ENCODE peak calls at places on chromosome 19, in five cellular contexts. U is fibroblast of pulmonary artery, J is astrocyte, P is fibroblast of mammary gland, S is GM23338. W is an unnamed sample.

GRCh38 chr19:7386769-7387168 is 38.0 kb downstream of the ARHGEF18 start:
- DNase-seq in P (no peak), J (no peak), U (no peak), S (no peak), W (no peak)

GRCh38 chr19:13799669-13800068 is 4.4 kb downstream of the ZSWIM4 start:
- DNase-seq in J (no peak), P (no peak), S (no peak), U (no peak), W (no peak)

GRCh38 chr19:24000656-24001055 is 86.0 kb downstream of the ZNF726 start:
- DNase-seq in S (no peak), J (no peak), P (no peak), U (no peak), W (no peak)

GRCh38 chr19:33468361-33469170 is 53.0 kb downstream of the PEPD start:
- DNase-seq in J (peak), P (no peak), U (no peak), S (no peak), W (no peak)

GRCh38 chr19:38143847-38144246 is 80.2 kb downstream of the DPF1 start:
- DNase-seq in J (no peak), U (no peak), P (no peak), S (no peak), W (no peak)

GRCh38 chr19:43439183-43440063 is 24.7 kb downstream of the TEX101 start:
- DNase-seq in J (peak), P (peak), S (no peak), U (peak), W (no peak)

GRCh38 chr19:45123440-45123850 is 30.5 kb downstream of the PPP1R37 start:
- DNase-seq in U (no peak), J (no peak), S (no peak), P (no peak), W (no peak)

GRCh38 chr19:46776927-46777911 is 11.2 kb downstream of the SLC1A5 start:
- DNase-seq in U (no peak), P (no peak), J (no peak), S (peak), W (no peak)

GRCh38 chr19:30070198-30070969 is 128.3 kb downstream of the URI1 start:
- DNase-seq in J (no peak), S (no peak), U (no peak), P (no peak), W (peak)

GRCh38 chr19:34667349-34668076 is 9.4 kb downstream of the SCGB2B2 start:
- DNase-seq in S (peak), P (peak), U (peak), J (peak), W (no peak)

GRCh38 chr19:18157465-18158063 is 4.6 kb downstream of the PIK3R2 start:
- DNase-seq in S (peak), U (no peak), J (no peak), P (no peak), W (no peak)

GRCh38 chr19:51372649-51373504 is at the start of gene NKG7:
- DNase-seq in P (no peak), S (no peak), J (no peak), U (no peak), W (no peak)

GRCh38 chr19:9952276-9952675 is 16.0 kb upstream of the OLFM2 start:
- DNase-seq in U (no peak), J (no peak), S (peak), P (no peak), W (no peak)
- TF ChIP-seq CTCF in U (no peak), J (no peak), S (no peak), P (no peak), W (no peak)

DNA sequence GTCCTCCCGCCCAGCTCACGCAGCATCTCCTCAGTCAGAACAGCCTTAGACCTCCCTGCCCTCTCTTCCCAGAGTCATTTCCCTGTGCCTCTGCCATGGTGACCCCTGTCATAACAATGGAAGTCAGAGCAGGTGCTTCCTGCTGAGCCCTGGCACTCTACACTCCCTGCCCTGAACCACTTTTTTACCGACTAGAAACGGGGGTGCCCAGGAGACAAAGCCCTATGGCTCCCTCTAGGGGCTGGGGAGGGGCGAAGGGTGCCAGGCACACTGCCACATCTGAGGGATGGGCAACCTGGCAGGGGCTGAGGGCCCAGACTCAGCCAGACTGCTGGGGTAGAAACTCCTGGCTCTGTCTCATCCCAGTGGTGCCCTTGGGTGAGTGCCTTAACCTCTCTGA is 16.4 kb downstream of the ZNF574 start:
- DNase-seq in U (peak), J (no peak), P (no peak), S (peak), W (no peak)
- TF ChIP-seq CTCF in U (peak), J (peak), P (peak), S (peak), W (no peak)

GRCh38 chr19:16628183-16628983 is at the start of gene MED26:
- DNase-seq in J (peak), P (peak), S (peak), U (peak), W (peak)
- TF ChIP-seq CTCF in J (no peak), P (no peak), S (no peak), U (no peak), W (no peak)

GRCh38 chr19:923551-924211 is 2.2 kb upstream of the ARID3A start:
- DNase-seq in P (no peak), S (no peak), U (no peak), J (no peak), W (no peak)
- TF ChIP-seq CTCF in P (no peak), S (no peak), U (no peak), J (no peak), W (no peak)

DNA sequence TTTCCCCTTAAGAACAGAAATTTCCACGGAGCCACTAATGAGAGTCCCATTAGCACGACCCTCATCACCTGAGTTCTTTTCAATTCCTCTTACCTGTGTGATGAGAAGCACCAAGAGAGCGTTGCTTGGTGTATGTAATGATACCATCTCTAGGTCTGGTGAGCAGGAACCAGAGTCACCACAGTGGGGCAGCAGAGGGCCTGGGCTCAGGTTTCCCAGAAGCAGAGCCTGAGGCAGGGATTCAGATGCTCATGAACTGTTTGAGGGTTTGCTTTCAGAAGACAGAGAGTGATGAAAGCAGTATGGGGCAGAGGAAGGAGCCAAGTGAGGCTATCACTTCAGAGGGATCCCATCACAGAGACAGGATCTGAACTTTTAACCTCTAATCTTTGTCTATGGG is 3.1 kb upstream of the PTPRH start:
- DNase-seq in U (no peak), J (no peak), P (no peak), S (peak), W (no peak)
- TF ChIP-seq CTCF in U (peak), J (peak), P (peak), S (peak), W (peak)

DNA sequence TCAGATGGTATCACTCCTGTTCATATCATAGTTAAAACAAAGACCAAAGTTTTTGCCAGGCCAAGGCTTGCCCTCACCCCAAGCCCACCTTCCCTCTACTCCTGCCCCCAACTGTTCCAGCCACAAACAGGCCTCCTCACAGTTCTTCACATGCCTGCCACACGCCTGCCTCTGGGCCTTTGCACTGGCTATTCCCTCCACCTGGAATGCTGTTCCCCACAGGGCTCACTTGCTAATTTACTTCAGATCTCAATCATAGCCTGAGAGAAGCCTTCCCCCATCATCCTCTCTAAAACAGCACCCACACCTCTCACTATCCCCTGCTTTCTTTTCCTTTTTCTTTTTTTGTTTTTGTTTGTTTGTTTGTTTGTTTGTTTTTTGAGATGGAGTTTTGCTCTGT is 4.9 kb upstream of the AXL start:
- DNase-seq in P (no peak), S (no peak), J (no peak), U (no peak), W (no peak)
- TF ChIP-seq CTCF in P (no peak), S (no peak), J (no peak), U (no peak), W (no peak)

DNA sequence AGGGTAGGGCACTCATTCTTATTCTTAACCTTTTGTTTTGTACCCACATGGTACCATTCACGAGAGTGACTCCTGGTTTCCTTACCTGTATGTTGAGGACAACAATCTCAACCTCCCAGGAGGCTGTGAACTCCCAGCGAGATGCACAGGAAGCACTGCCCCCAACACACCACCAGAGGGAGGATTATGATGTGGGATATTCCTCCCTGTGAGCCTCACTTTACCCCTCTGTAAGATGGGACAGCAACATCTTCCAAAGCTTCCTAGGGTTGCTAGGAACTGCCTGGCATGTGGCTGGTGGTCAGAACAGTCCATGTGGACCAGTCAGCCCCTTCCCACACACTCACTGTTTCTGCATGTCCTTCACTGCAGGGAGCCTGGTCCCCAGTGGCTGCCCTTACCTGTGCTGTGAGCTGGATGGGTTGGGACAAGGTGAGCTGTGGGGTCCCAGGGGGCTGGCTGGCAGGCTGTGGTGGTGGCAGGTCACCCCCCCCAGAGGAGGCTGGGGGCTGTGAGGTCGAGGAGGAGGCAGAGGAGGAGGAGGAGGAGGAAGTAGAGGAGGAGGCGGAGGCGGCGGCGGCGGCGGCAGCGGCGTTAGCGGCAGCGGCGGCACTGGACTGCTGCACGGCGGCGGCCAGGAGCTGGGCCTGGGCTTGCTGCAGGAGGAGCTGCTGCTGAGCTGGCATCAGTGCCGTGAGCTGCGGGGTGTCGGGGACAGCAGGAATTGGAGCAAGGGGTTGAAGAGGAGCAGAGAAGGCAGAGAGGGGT is 15.8 kb downstream of the POU2F2 start:
- DNase-seq in S (no peak), U (no peak), P (no peak), J (no peak), W (no peak)
- TF ChIP-seq CTCF in S (peak), U (no peak), P (peak), J (no peak), W (no peak)

DNA sequence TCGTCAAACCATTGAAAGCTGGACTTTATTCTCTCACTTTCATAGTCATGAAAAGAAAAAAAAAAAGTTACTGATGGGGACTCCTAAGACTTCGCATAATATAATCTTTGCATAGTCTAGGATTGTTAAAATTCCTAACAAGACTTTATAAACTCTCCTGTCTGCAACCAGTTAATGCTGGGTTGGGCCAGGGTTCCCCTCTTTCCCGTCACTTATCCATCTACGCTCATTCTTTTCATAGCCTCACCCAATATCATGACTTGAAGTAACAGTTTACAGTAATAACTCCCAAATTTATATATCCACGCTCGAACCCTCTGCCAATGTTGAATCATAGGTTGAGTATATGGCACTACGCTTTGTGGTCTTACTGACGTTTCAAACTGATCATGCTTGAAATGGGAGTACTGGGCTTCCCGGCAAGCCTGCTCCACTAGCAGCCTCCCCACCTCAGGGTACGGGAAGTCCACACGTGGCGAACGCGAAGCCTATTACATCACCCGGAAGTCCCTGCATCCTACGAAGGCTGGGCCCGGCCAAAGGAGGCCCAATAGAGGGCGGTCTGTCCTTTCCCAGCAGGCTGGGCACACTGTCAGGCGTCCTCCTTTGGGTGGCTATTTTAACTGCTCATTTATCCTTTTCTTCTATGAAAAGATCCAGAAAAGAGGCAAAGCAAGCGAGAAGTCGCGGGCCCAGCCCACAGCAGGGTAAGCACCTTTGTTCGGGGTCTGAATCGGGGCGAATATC is 694 bp upstream of the ZNF460 start:
- DNase-seq in U (peak), S (peak), J (peak), P (peak), W (peak)
- TF ChIP-seq CTCF in U (peak), S (peak), J (no peak), P (peak), W (no peak)

GRCh38 chr19:57267294-57267693 is 13.0 kb upstream of the ZNF460 start:
- DNase-seq in S (peak), P (no peak), J (peak), U (no peak), W (no peak)

GRCh38 chr19:57271280-57271679 is 9.0 kb upstream of the ZNF460 start:
- DNase-seq in J (no peak), U (no peak), S (no peak), P (no peak), W (no peak)

GRCh38 chr19:57269515-57270250 is 10.6 kb upstream of the ZNF460 start:
- DNase-seq in P (peak), S (no peak), U (peak), J (peak), W (no peak)
- TF ChIP-seq CTCF in P (no peak), S (no peak), U (no peak), J (no peak), W (no peak)

W was measured in CD14-positive monocyte.